ENCODE peak calls at places on chromosomes 5 and 9, in seven cellular contexts. I is tibial artery, L is cardiac muscle cell, J is prostate gland, C is transverse colon, A is bronchial epithelial cell, Y is uterus. Z is an unnamed sample.
A peak's percentile ranks its signal among the peaks of the same experiment; 100 is the strongest.

GRCh38 chr9:136527131-136527530 is 18.7 kb downstream of the NOTCH1 start:
- DNase-seq in I (no peak), L (no peak), J (no peak), C (no peak), A (no peak), Y (no peak), Z (no peak)

GRCh38 chr5:112119527-112119926 is 299.6 kb downstream of the EPB41L4A start:
- DNase-seq in I (no peak), L (no peak), J (no peak), C (no peak), A (no peak), Y (no peak), Z (no peak)

GRCh38 chr5:126967808-126968466 is 62.4 kb downstream of the MARCHF3 start:
- DNase-seq in I (no peak), L (peak; percentile 48), J (no peak), C (no peak), A (no peak), Y (no peak), Z (no peak)

GRCh38 chr5:42813533-42813932 is 1.8 kb upstream of the SELENOP start:
- DNase-seq in I (no peak), L (no peak), J (no peak), C (no peak), A (no peak), Y (peak; percentile 16), Z (peak; percentile 35)

GRCh38 chr5:93924628-93925027 is 183.2 kb upstream of the POU5F2 start:
- DNase-seq in I (no peak), L (peak; percentile 10), J (no peak), C (no peak), A (peak; percentile 71), Y (no peak), Z (no peak)

GRCh38 chr9:100479820-100480219 is 6.9 kb downstream of the TMEFF1 start:
- DNase-seq in I (no peak), L (no peak), J (no peak), C (no peak), A (no peak), Y (no peak), Z (no peak)

GRCh38 chr5:39394946-39395345 is 29.8 kb downstream of the DAB2 start:
- DNase-seq in I (no peak), L (peak; percentile 85), J (no peak), C (no peak), A (peak; percentile 96), Y (no peak), Z (no peak)

GRCh38 chr5:172898513-172899369 is 60.5 kb upstream of the RPL26L1 start:
- DNase-seq in I (no peak), L (no peak), J (no peak), C (no peak), A (no peak), Y (no peak), Z (no peak)

GRCh38 chr5:32044904-32045303 is 129.2 kb downstream of the GOLPH3 start:
- DNase-seq in I (no peak), L (peak; percentile 68), J (no peak), C (no peak), A (peak; percentile 89), Y (no peak), Z (no peak)

GRCh38 chr9:95572370-95573151 is 55.8 kb upstream of the PTCH1 start:
- DNase-seq in I (peak; percentile 24), L (peak; percentile 75), J (no peak), C (no peak), A (no peak), Y (no peak), Z (no peak)

GRCh38 chr9:105690742-105691141 is 3.6 kb upstream of the TMEM38B start:
- DNase-seq in I (no peak), L (peak; percentile 23), J (no peak), C (no peak), A (peak; percentile 20), Y (no peak), Z (no peak)
- TF ChIP-seq CTCF in I (peak; percentile 34), L (peak; percentile 65), J (no peak), C (peak; percentile 41), A (peak; percentile 29), Y (no peak), Z (peak; percentile 47)

GRCh38 chr5:149960272-149961185 is at the start of gene SLC26A2:
- DNase-seq in I (peak; percentile 99), L (peak; percentile 99), J (peak; percentile 99), C (peak; percentile 98), A (peak; percentile 90), Y (peak; percentile 97), Z (peak; percentile 95)
- TF ChIP-seq CTCF in I (no peak), L (no peak), J (no peak), C (no peak), A (no peak), Y (peak; percentile 15), Z (no peak)

GRCh38 chr9:117156150-117156688 is 258.6 kb downstream of the ASTN2 start:
- DNase-seq in I (no peak), L (no peak), J (no peak), C (no peak), A (peak; percentile 8), Y (no peak), Z (no peak)

GRCh38 chr9:117156771-117157535 is 257.9 kb downstream of the ASTN2 start:
- DNase-seq in I (no peak), L (no peak), J (no peak), C (no peak), A (peak; percentile 46), Y (no peak), Z (no peak)

GRCh38 chr9:117164512-117164911 is 250.3 kb downstream of the ASTN2 start:
- DNase-seq in I (no peak), L (no peak), J (no peak), C (no peak), A (no peak), Y (no peak), Z (no peak)

DNA sequence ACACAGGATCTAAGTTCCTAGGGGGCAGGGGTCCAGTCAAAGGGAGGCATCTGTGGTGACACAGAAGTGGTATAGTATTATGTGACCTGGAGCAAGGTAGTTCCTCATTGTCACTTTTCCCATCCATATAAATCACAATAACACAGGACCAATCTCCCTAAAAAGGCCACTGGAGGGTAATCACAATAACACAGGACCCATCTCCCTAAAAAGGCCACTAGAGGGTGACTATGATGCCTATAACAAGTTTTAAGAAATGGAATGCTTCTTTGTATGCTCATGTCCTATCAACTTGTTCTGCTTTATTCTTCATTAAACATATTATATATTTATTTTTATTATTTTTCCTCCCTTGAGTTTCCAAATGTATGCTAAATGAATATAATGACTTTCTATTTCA is 254.6 kb downstream of the ASTN2 start:
- DNase-seq in I (no peak), L (no peak), J (no peak), C (no peak), A (no peak), Y (no peak), Z (no peak)
- TF ChIP-seq CTCF in I (no peak), L (no peak), J (no peak), C (no peak), A (no peak), Y (no peak), Z (no peak)

GRCh38 chr9:109289186-109289585 is 31.7 kb downstream of the EPB41L4B start:
- DNase-seq in I (no peak), L (no peak), J (peak; percentile 26), C (peak; percentile 34), A (no peak), Y (no peak), Z (no peak)

GRCh38 chr9:109283012-109283411 is 37.8 kb downstream of the EPB41L4B start:
- DNase-seq in I (no peak), L (no peak), J (no peak), C (no peak), A (no peak), Y (no peak), Z (no peak)

GRCh38 chr9:109286981-109287380 is 33.9 kb downstream of the EPB41L4B start:
- DNase-seq in I (no peak), L (peak; percentile 13), J (peak; percentile 57), C (no peak), A (no peak), Y (no peak), Z (no peak)

GRCh38 chr9:109289931-109290330 is 30.9 kb downstream of the EPB41L4B start:
- DNase-seq in I (no peak), L (no peak), J (no peak), C (no peak), A (peak; percentile 27), Y (no peak), Z (no peak)

DNA sequence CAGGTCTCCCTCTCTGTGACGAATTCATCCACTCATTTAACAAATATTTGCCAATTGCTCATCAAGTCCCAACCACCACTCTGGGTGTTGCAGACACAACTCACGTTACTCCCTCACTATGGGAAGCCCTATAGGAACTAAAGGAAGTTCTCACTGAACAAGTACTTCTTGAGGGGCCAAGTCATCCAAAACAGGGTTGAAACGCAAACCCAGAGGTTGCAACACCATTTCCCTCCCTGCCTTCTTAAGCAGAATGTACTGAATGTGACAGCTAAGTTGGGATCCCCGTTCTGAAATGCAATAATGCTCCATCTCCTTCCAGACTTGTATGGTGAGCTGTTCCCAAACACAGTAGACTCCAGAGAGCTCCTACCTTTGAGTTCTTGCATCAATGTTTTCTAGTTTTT is 34.3 kb downstream of the EPB41L4B start:
- DNase-seq in I (no peak), L (peak; percentile 57), J (no peak), C (no peak), A (peak; percentile 99), Y (no peak), Z (no peak)
- TF ChIP-seq CTCF in I (no peak), L (no peak), J (no peak), C (no peak), A (no peak), Y (no peak), Z (no peak)

GRCh38 chr5:59829922-59830321 is 63.6 kb downstream of the PDE4D start:
- DNase-seq in I (no peak), L (no peak), J (no peak), C (no peak), A (no peak), Y (no peak), Z (no peak)
- TF ChIP-seq CTCF in I (no peak), L (no peak), J (no peak), C (no peak), A (no peak), Y (no peak), Z (no peak)

GRCh38 chr5:171600736-171601265 is 181.4 kb downstream of the FGF18 start:
- DNase-seq in I (peak; percentile 68), L (peak; percentile 51), J (no peak), C (no peak), A (no peak), Y (no peak), Z (no peak)

GRCh38 chr5:171596391-171596878 is 177.0 kb downstream of the FGF18 start:
- DNase-seq in I (peak; percentile 78), L (peak; percentile 97), J (peak; percentile 48), C (no peak), A (peak; percentile 82), Y (peak; percentile 58), Z (no peak)

GRCh38 chr5:171599396-171599795 is 179.9 kb downstream of the FGF18 start:
- DNase-seq in I (no peak), L (no peak), J (no peak), C (no peak), A (no peak), Y (no peak), Z (no peak)

GRCh38 chr5:171599957-171600612 is 180.6 kb downstream of the FGF18 start:
- DNase-seq in I (no peak), L (no peak), J (no peak), C (no peak), A (no peak), Y (no peak), Z (no peak)

GRCh38 chr5:171598279-171599152 is 179.1 kb downstream of the FGF18 start:
- DNase-seq in I (no peak), L (no peak), J (no peak), C (no peak), A (no peak), Y (no peak), Z (no peak)
- TF ChIP-seq CTCF in I (no peak), L (peak; percentile 13), J (no peak), C (no peak), A (no peak), Y (no peak), Z (no peak)

Z was measured in nephron progenitor cell.